ENCODE peak calls at places on chromosomes 5 and 9, in four cellular contexts. W, B, A and L are unnamed samples.

GRCh38 chr5:9046756-9047481 is 499.0 kb downstream of the SEMA5A start:
- DNase-seq in A (no peak), B (no peak), W (no peak), L (no peak)

GRCh38 chr5:6359941-6360683 is 18.2 kb downstream of the MED10 start:
- DNase-seq in B (no peak), W (no peak), A (no peak), L (peak)

GRCh38 chr9:21528123-21528808 is 46.2 kb upstream of the IFNE start:
- DNase-seq in W (no peak), A (no peak), B (no peak), L (no peak)

GRCh38 chr5:160657622-160658458 is 194.2 kb downstream of the ATP10B start:
- DNase-seq in B (no peak), W (no peak), A (no peak), L (no peak)

GRCh38 chr9:5890641-5891040 is at the start of gene MLANA:
- DNase-seq in A (no peak), B (no peak), W (no peak), L (no peak)

GRCh38 chr9:122468735-122469134 is 9.0 kb downstream of the OR1J1 start:
- DNase-seq in B (no peak), A (no peak), W (no peak), L (no peak)

GRCh38 chr5:79508354-79508753 is 5.6 kb downstream of the HOMER1 start:
- DNase-seq in B (no peak), W (no peak), A (no peak), L (no peak)

GRCh38 chr9:136910901-136911245 is 24.6 kb downstream of the TRAF2 start:
- DNase-seq in A (no peak), B (no peak), W (no peak), L (no peak)

GRCh38 chr5:159971038-159971437 is 37.9 kb upstream of the TTC1 start:
- DNase-seq in A (no peak), B (no peak), W (no peak), L (no peak)

GRCh38 chr9:107711528-107711927 is 222.0 kb upstream of the KLF4 start:
- DNase-seq in B (no peak), W (peak), A (no peak), L (no peak)

GRCh38 chr5:55969956-55970355 is 24.8 kb downstream of the IL6ST start:
- DNase-seq in W (no peak), B (no peak), A (no peak), L (no peak)

GRCh38 chr5:39376293-39376714 is 12.0 kb upstream of the C9 start:
- DNase-seq in W (peak), A (no peak), B (peak), L (no peak)

GRCh38 chr5:127086583-127086982 is 13.3 kb upstream of the C5orf63 start:
- DNase-seq in B (no peak), W (no peak), A (no peak), L (no peak)

GRCh38 chr9:34500623-34501267 is 22.0 kb downstream of the ENHO start:
- DNase-seq in B (peak), A (no peak), W (peak), L (peak)

GRCh38 chr5:98391921-98392625 is 381.4 kb upstream of the RGMB start:
- DNase-seq in B (no peak), W (no peak), A (no peak), L (no peak)

GRCh38 chr9:88425538-88425950 is 37.3 kb downstream of the SPIN1 start:
- DNase-seq in W (peak), B (no peak), A (no peak), L (no peak)

GRCh38 chr9:710951-711745 is 130.3 kb upstream of the DMRT1 start:
- DNase-seq in B (no peak), A (no peak), W (no peak), L (no peak)

GRCh38 chr9:9399982-9400381 is 1212.8 kb downstream of the PTPRD start:
- DNase-seq in W (no peak), B (no peak), A (no peak), L (no peak)

GRCh38 chr5:150763023-150763793 is 4.4 kb upstream of the DCTN4 start:
- DNase-seq in W (peak), B (peak), A (no peak), L (no peak)
- TF ChIP-seq SPI1 in W (no peak), B (no peak), A (no peak), L (no peak)

GRCh38 chr9:89603629-89604462 is 966 bp upstream of the GADD45G start:
- DNase-seq in A (no peak), W (peak), B (peak), L (no peak)
- TF ChIP-seq SPI1 in A (no peak), W (no peak), B (no peak), L (no peak)

DNA sequence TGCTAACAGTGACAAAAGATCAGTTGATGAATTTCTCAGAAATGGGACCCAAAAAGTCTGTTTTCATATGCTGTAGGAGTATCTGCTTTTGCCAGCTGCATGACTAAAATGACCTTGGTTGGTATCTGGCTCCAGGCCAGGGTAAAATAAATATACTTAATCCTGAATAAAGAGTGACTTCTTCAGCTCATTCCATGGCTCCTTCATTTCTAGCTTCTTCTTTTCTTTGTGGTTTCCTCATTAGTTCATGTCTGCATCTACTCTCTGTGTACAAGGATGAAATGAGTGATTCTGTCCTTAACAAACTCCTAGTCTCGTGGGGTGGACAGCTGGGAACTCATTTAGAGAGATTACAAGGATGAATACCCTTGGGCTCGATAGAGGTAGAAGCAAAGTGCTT is 36.0 kb downstream of the RCL1 start:
- DNase-seq in W (no peak), A (no peak), B (no peak), L (no peak)
- TF ChIP-seq SPI1 in W (no peak), A (no peak), B (no peak), L (no peak)

DNA sequence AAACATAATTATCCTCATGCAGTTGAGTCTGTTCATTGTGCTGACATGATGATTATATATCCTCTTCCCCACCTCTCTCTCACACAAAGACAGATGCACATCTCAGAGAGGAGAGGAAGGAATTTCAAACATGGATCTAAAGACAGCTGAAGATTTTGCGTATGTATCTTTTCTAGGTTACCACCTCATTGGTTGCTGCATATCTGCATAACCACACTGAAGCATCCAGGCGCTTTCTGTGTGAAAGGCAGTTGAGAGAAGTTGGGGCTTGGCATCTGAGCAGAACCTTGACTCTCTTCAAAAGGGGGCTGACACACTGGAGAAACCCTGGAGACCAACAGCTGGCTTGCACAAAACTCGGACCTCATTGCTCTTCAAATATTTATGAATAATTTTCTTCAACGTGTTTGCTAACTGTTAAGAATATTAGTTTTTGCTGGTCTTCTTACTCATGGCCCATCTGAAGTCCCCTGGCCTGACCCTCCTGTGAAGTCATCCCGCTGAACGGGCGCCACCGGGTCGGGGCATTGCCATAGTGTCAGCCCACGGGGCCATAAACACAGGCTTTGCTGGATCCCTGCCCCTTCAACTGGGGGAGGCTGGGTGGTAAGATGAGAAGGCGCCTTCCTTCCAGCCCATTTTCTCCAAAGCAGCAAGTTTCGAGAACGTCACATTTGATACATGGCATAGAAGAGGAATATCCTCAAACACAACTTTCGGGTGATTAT is 593.2 kb upstream of the CLINT1 start:
- DNase-seq in W (no peak), B (no peak), A (no peak), L (no peak)
- TF ChIP-seq SPI1 in W (no peak), B (no peak), A (no peak), L (no peak)

DNA sequence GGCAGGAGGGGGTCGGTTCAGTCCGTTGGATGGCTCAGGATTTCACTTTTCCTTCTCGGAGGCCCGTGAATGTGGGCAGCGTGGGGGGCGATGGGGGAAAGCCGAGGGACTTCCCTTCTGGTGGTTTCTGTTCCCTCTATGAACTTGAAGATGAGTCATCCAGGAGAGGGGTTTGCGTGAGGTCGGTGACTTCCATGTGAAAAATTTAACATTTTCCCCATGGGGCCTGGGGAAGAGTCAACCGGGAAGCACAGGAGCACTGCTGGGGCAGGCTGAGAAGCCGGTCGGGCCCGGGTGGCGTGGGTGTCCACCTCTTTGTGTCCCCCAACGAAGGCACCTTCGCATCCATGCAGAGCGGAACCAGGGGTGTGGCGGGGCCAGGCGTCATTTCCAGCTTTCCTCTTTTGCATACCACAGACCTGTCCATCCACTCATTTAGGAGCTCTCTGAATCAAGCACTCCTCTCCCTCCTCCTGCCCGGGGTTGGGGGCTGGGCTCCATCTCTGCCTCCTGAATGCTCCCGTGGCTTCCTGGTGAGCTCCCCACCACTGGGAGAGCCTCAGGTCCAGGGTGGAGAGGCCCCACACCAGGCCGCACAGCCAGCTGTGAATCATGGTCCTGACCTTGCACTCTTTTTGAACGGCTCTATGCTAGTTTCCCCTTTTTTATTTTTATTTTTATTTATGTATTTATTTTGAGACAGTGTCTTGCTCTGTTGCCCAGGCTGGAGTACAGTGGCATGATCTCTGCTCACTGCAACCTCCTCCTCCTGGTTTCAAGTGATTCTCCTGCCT is 68.4 kb downstream of the ANKRD33B start:
- DNase-seq in B (no peak), A (peak), W (peak), L (peak)
- TF ChIP-seq SPI1 in B (peak), A (peak), W (peak), L (peak)

DNA sequence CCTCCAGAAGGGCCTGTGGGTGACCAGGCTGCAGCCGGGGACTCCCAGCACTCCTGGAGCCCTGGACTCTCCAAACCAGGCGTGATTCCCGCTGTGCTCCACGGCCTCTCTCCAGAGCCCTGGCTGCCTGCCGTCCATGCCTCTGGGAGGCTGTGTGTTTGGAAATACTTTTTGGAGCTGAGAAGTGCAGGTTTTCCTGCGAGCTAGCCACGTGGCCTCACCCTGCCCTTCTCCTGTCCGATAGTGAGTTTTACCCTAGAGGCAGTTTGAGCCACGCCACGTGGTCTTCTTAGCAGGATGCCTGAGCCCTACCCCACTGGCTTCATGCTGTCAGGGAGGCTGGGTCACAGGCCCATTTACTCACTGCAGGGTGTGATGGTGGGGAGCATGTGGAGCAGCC is 71.3 kb downstream of the COL5A1 start:
- DNase-seq in W (no peak), A (no peak), B (no peak), L (no peak)
- TF ChIP-seq SPI1 in W (no peak), A (no peak), B (no peak), L (no peak)